ENCODE peak calls at places on chromosomes 3 and 15, in seven cellular contexts. One of them, this sample, is unnamed.

GRCh38 chr3:136805795-136806194 is 13.1 kb upstream of the SLC35G2 start:
- DNase-seq in endothelial cell: no peak
- DNase-seq in upper lobe of right lung: no peak
- DNase-seq in AG04449: no peak
- DNase-seq in Peyer's patch: no peak
- DNase-seq in tibial nerve: no peak
- DNase-seq in GM10248: no peak
- DNase-seq in this sample: no peak

GRCh38 chr3:196218155-196218712 is 1.9 kb downstream of the SLC51A start:
- DNase-seq in endothelial cell: no peak
- DNase-seq in upper lobe of right lung: no peak
- DNase-seq in AG04449: no peak
- DNase-seq in Peyer's patch: no peak
- DNase-seq in tibial nerve: no peak
- DNase-seq in GM10248: no peak
- DNase-seq in this sample: no peak

GRCh38 chr3:172106989-172107388 is 67.6 kb downstream of the FNDC3B start:
- DNase-seq in endothelial cell: no peak
- DNase-seq in upper lobe of right lung: peak; percentile 72
- DNase-seq in AG04449: no peak
- DNase-seq in Peyer's patch: peak; percentile 83
- DNase-seq in tibial nerve: no peak
- DNase-seq in GM10248: peak; percentile 52
- DNase-seq in this sample: no peak

GRCh38 chr3:54696313-54696712 is 231.5 kb downstream of the LRTM1 start:
- DNase-seq in endothelial cell: no peak
- DNase-seq in upper lobe of right lung: no peak
- DNase-seq in AG04449: no peak
- DNase-seq in Peyer's patch: no peak
- DNase-seq in tibial nerve: no peak
- DNase-seq in GM10248: no peak
- DNase-seq in this sample: no peak

GRCh38 chr3:52039846-52040245 is 16.5 kb downstream of the DUSP7 start:
- DNase-seq in endothelial cell: no peak
- DNase-seq in upper lobe of right lung: peak; percentile 92
- DNase-seq in AG04449: no peak
- DNase-seq in Peyer's patch: peak; percentile 53
- DNase-seq in tibial nerve: peak; percentile 80
- DNase-seq in GM10248: no peak
- DNase-seq in this sample: no peak

GRCh38 chr3:125386811-125387210 is 11.7 kb upstream of the ZNF148 start:
- DNase-seq in endothelial cell: no peak
- DNase-seq in upper lobe of right lung: no peak
- DNase-seq in AG04449: no peak
- DNase-seq in Peyer's patch: no peak
- DNase-seq in tibial nerve: no peak
- DNase-seq in GM10248: no peak
- DNase-seq in this sample: peak; percentile 83

GRCh38 chr15:70853270-70853854 is 595 bp downstream of the LARP6 start:
- DNase-seq in endothelial cell: peak; percentile 25
- DNase-seq in upper lobe of right lung: no peak
- DNase-seq in AG04449: no peak
- DNase-seq in Peyer's patch: no peak
- DNase-seq in tibial nerve: no peak
- DNase-seq in GM10248: no peak
- DNase-seq in this sample: peak; percentile 71

GRCh38 chr3:193228206-193228605 is 12.8 kb upstream of the PLAAT1 start:
- DNase-seq in endothelial cell: no peak
- DNase-seq in upper lobe of right lung: no peak
- DNase-seq in AG04449: no peak
- DNase-seq in Peyer's patch: no peak
- DNase-seq in tibial nerve: no peak
- DNase-seq in GM10248: no peak
- DNase-seq in this sample: no peak

GRCh38 chr3:151305081-151305777 is 11.4 kb downstream of the GPR87 start:
- DNase-seq in endothelial cell: peak; percentile 31
- DNase-seq in upper lobe of right lung: peak; percentile 73
- DNase-seq in AG04449: peak; percentile 90
- DNase-seq in Peyer's patch: no peak
- DNase-seq in tibial nerve: peak; percentile 35
- DNase-seq in GM10248: no peak
- DNase-seq in this sample: peak; percentile 99

GRCh38 chr15:96735621-96736020 is 405.1 kb downstream of the NR2F2 start:
- DNase-seq in endothelial cell: no peak
- DNase-seq in upper lobe of right lung: no peak
- DNase-seq in AG04449: no peak
- DNase-seq in Peyer's patch: no peak
- DNase-seq in tibial nerve: no peak
- DNase-seq in GM10248: no peak
- DNase-seq in this sample: no peak

GRCh38 chr3:143526016-143526540 is 322.2 kb downstream of the SLC9A9 start:
- DNase-seq in endothelial cell: no peak
- DNase-seq in upper lobe of right lung: no peak
- DNase-seq in AG04449: no peak
- DNase-seq in Peyer's patch: no peak
- DNase-seq in tibial nerve: no peak
- DNase-seq in GM10248: no peak
- DNase-seq in this sample: no peak

GRCh38 chr3:65844370-65844769 is 194.3 kb downstream of the MAGI1 start:
- DNase-seq in endothelial cell: no peak
- DNase-seq in upper lobe of right lung: no peak
- DNase-seq in AG04449: no peak
- DNase-seq in Peyer's patch: no peak
- DNase-seq in tibial nerve: no peak
- DNase-seq in GM10248: no peak
- DNase-seq in this sample: no peak

GRCh38 chr3:41503998-41504623 is 304.8 kb downstream of the CTNNB1 start:
- DNase-seq in endothelial cell: no peak
- DNase-seq in upper lobe of right lung: no peak
- DNase-seq in AG04449: no peak
- DNase-seq in Peyer's patch: no peak
- DNase-seq in tibial nerve: no peak
- DNase-seq in GM10248: no peak
- DNase-seq in this sample: no peak

GRCh38 chr3:25441234-25441856 is 13.3 kb downstream of the RARB start:
- DNase-seq in endothelial cell: no peak
- DNase-seq in upper lobe of right lung: no peak
- DNase-seq in AG04449: no peak
- DNase-seq in Peyer's patch: peak; percentile 64
- DNase-seq in tibial nerve: no peak
- DNase-seq in GM10248: peak; percentile 19
- DNase-seq in this sample: no peak

GRCh38 chr3:8658326-8659212 is 14.0 kb upstream of the SSUH2 start:
- DNase-seq in endothelial cell: no peak
- DNase-seq in upper lobe of right lung: peak; percentile 89
- DNase-seq in AG04449: no peak
- DNase-seq in Peyer's patch: peak; percentile 68
- DNase-seq in tibial nerve: peak; percentile 76
- DNase-seq in GM10248: peak; percentile 57
- DNase-seq in this sample: no peak

GRCh38 chr15:74387988-74388955 is 20.8 kb upstream of the CYP11A1 start:
- DNase-seq in endothelial cell: no peak
- DNase-seq in upper lobe of right lung: no peak
- DNase-seq in AG04449: no peak
- DNase-seq in Peyer's patch: no peak
- DNase-seq in tibial nerve: no peak
- DNase-seq in GM10248: no peak
- DNase-seq in this sample: no peak

DNA sequence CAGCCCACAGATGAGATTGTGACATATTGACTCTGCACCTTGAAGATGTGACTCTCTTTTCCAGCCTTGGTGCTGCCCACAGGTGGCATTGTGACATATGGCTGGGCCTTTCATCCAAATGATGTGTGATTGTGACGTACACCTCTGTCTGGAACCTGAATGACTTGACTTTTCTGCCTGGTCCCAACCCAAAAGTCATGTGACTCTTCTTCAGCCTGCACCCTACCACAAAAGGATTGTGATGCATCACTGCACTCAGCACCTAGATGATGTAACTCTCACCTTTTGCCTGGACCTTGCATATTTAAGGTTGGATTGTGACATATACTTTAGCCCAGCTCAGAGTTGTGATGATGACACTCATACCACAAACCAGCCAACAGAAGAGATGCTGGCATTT is 204.5 kb downstream of the OCA2 start:
- DNase-seq in endothelial cell: no peak
- DNase-seq in upper lobe of right lung: no peak
- DNase-seq in AG04449: no peak
- DNase-seq in Peyer's patch: no peak
- DNase-seq in tibial nerve: no peak
- DNase-seq in GM10248: no peak
- DNase-seq in this sample: no peak
- TF ChIP-seq CTCF in endothelial cell: no peak
- TF ChIP-seq CTCF in upper lobe of right lung: no peak
- TF ChIP-seq CTCF in AG04449: no peak
- TF ChIP-seq CTCF in Peyer's patch: no peak
- TF ChIP-seq CTCF in tibial nerve: no peak
- TF ChIP-seq CTCF in GM10248: no peak
- TF ChIP-seq CTCF in this sample: no peak

GRCh38 chr3:88231207-88231606 is 81.4 kb downstream of the C3orf38 start:
- DNase-seq in endothelial cell: no peak
- DNase-seq in upper lobe of right lung: no peak
- DNase-seq in AG04449: no peak
- DNase-seq in Peyer's patch: no peak
- DNase-seq in tibial nerve: no peak
- DNase-seq in GM10248: no peak
- DNase-seq in this sample: no peak

GRCh38 chr3:88235102-88235501 is 85.3 kb downstream of the C3orf38 start:
- DNase-seq in endothelial cell: no peak
- DNase-seq in upper lobe of right lung: no peak
- DNase-seq in AG04449: no peak
- DNase-seq in Peyer's patch: no peak
- DNase-seq in tibial nerve: no peak
- DNase-seq in GM10248: no peak
- DNase-seq in this sample: no peak

GRCh38 chr3:88231632-88232031 is 81.9 kb downstream of the C3orf38 start:
- DNase-seq in endothelial cell: no peak
- DNase-seq in upper lobe of right lung: no peak
- DNase-seq in AG04449: no peak
- DNase-seq in Peyer's patch: no peak
- DNase-seq in tibial nerve: no peak
- DNase-seq in GM10248: no peak
- DNase-seq in this sample: no peak

DNA sequence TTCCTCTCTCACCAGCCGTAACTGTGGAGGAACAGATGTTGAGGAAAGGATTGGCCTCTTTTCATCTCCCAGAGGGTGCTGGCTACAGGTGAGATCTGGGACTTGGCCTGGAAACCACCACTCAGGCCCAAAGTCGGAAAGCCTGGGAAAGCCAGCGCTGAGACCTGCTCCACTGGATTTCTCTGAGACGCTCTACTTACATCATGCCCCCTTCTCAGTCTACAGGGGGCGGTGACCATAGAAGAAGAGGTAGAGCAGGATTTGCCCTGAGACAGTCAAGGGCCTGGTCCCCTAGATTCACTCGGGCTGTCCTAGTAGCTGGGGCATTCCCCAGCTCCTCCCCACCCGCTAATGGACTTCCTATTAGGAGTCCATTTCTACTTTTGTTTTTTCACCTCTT is 80.9 kb downstream of the C3orf38 start:
- DNase-seq in endothelial cell: no peak
- DNase-seq in upper lobe of right lung: no peak
- DNase-seq in AG04449: no peak
- DNase-seq in Peyer's patch: no peak
- DNase-seq in tibial nerve: no peak
- DNase-seq in GM10248: no peak
- DNase-seq in this sample: no peak
- TF ChIP-seq CTCF in endothelial cell: no peak
- TF ChIP-seq CTCF in upper lobe of right lung: no peak
- TF ChIP-seq CTCF in AG04449: no peak
- TF ChIP-seq CTCF in Peyer's patch: no peak
- TF ChIP-seq CTCF in tibial nerve: no peak
- TF ChIP-seq CTCF in GM10248: no peak
- TF ChIP-seq CTCF in this sample: no peak

GRCh38 chr3:78978037-78978436 is 789.8 kb downstream of the ROBO1 start:
- DNase-seq in endothelial cell: no peak
- DNase-seq in upper lobe of right lung: no peak
- DNase-seq in AG04449: no peak
- DNase-seq in Peyer's patch: no peak
- DNase-seq in tibial nerve: no peak
- DNase-seq in GM10248: no peak
- DNase-seq in this sample: peak; percentile 7
- TF ChIP-seq CTCF in endothelial cell: peak; percentile 37
- TF ChIP-seq CTCF in upper lobe of right lung: peak; percentile 20
- TF ChIP-seq CTCF in AG04449: peak; percentile 40
- TF ChIP-seq CTCF in Peyer's patch: no peak
- TF ChIP-seq CTCF in tibial nerve: no peak
- TF ChIP-seq CTCF in GM10248: peak; percentile 20
- TF ChIP-seq CTCF in this sample: peak; percentile 28

DNA sequence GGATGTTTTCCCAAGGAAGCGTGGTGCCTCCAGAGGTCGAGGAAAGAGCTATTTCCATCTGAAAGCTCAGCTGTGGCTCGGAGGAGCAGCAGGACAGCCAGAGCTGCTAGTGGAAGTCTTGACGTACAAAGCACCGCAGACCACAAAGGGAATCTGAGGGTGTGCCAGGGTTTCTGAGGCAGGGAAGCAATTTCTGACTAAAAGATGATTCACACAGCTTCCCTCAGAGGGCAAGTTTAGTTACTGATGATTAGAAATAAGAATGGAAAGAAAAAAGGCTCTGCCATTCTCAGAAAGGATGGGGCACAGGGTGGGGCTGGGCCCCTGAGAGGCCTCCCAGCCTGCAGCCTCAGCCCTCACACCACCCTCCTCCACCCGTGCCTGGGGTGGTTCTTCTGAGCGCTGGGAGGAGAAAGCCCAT is 45.8 kb upstream of the SEC13 start:
- DNase-seq in endothelial cell: no peak
- DNase-seq in upper lobe of right lung: no peak
- DNase-seq in AG04449: peak; percentile 96
- DNase-seq in Peyer's patch: no peak
- DNase-seq in tibial nerve: no peak
- DNase-seq in GM10248: no peak
- DNase-seq in this sample: peak; percentile 97
- TF ChIP-seq CTCF in endothelial cell: no peak
- TF ChIP-seq CTCF in upper lobe of right lung: no peak
- TF ChIP-seq CTCF in AG04449: peak; percentile 5
- TF ChIP-seq CTCF in Peyer's patch: no peak
- TF ChIP-seq CTCF in tibial nerve: no peak
- TF ChIP-seq CTCF in GM10248: no peak
- TF ChIP-seq CTCF in this sample: no peak

GRCh38 chr3:39260957-39261356 is 18.9 kb downstream of the CX3CR1 start:
- DNase-seq in endothelial cell: peak; percentile 31
- DNase-seq in upper lobe of right lung: peak; percentile 86
- DNase-seq in AG04449: peak; percentile 67
- DNase-seq in Peyer's patch: peak; percentile 82
- DNase-seq in tibial nerve: peak; percentile 74
- DNase-seq in GM10248: peak; percentile 46
- DNase-seq in this sample: peak; percentile 93
- TF ChIP-seq CTCF in endothelial cell: peak; percentile 57
- TF ChIP-seq CTCF in upper lobe of right lung: peak; percentile 50
- TF ChIP-seq CTCF in AG04449: no peak
- TF ChIP-seq CTCF in Peyer's patch: peak; percentile 53
- TF ChIP-seq CTCF in tibial nerve: peak; percentile 77
- TF ChIP-seq CTCF in GM10248: peak; percentile 5
- TF ChIP-seq CTCF in this sample: peak; percentile 48